ENCODE peak calls at places on chromosome 7, in eight cellular contexts. One of them, this sample, is unnamed.

GRCh38 chr7:64883113-64883905 is 19.8 kb upstream of the ZNF273 start:
- DNase-seq in prostate gland: no peak
- DNase-seq in K562: no peak
- DNase-seq in spleen: no peak
- DNase-seq in HL-60: no peak
- DNase-seq in breast epithelium: peak
- DNase-seq in GM23338: peak
- DNase-seq in transverse colon: no peak
- DNase-seq in this sample: no peak

GRCh38 chr7:98562336-98563182 is 54.5 kb upstream of the NPTX2 start:
- DNase-seq in spleen: no peak
- DNase-seq in GM23338: no peak
- DNase-seq in breast epithelium: no peak
- DNase-seq in transverse colon: no peak
- DNase-seq in prostate gland: no peak
- DNase-seq in K562: no peak
- DNase-seq in HL-60: no peak
- DNase-seq in this sample: no peak

GRCh38 chr7:32058017-32058416 is 12.2 kb downstream of the PDE1C start:
- DNase-seq in spleen: no peak
- DNase-seq in transverse colon: no peak
- DNase-seq in breast epithelium: no peak
- DNase-seq in K562: no peak
- DNase-seq in HL-60: no peak
- DNase-seq in prostate gland: no peak
- DNase-seq in GM23338: no peak
- DNase-seq in this sample: no peak

GRCh38 chr7:112550468-112551060 is 69.8 kb downstream of the LSMEM1 start:
- DNase-seq in GM23338: peak
- DNase-seq in spleen: no peak
- DNase-seq in K562: peak
- DNase-seq in HL-60: peak
- DNase-seq in transverse colon: no peak
- DNase-seq in prostate gland: peak
- DNase-seq in breast epithelium: no peak
- DNase-seq in this sample: no peak

GRCh38 chr7:101848168-101848951 is 30.9 kb downstream of the CUX1 start:
- DNase-seq in HL-60: no peak
- DNase-seq in GM23338: no peak
- DNase-seq in breast epithelium: no peak
- DNase-seq in spleen: no peak
- DNase-seq in transverse colon: no peak
- DNase-seq in prostate gland: no peak
- DNase-seq in K562: no peak
- DNase-seq in this sample: no peak

GRCh38 chr7:73830872-73831655 is at the start of gene CLDN4:
- DNase-seq in breast epithelium: peak
- DNase-seq in K562: no peak
- DNase-seq in prostate gland: peak
- DNase-seq in spleen: no peak
- DNase-seq in GM23338: peak
- DNase-seq in transverse colon: peak
- DNase-seq in HL-60: no peak
- DNase-seq in this sample: peak

GRCh38 chr7:94294471-94295131 is 100.1 kb upstream of the COL1A2 start:
- DNase-seq in transverse colon: no peak
- DNase-seq in spleen: no peak
- DNase-seq in HL-60: no peak
- DNase-seq in breast epithelium: no peak
- DNase-seq in GM23338: no peak
- DNase-seq in prostate gland: no peak
- DNase-seq in K562: no peak
- DNase-seq in this sample: no peak

GRCh38 chr7:22083711-22084289 is 138.1 kb upstream of the CDCA7L start:
- DNase-seq in K562: no peak
- DNase-seq in prostate gland: no peak
- DNase-seq in HL-60: no peak
- DNase-seq in GM23338: peak
- DNase-seq in transverse colon: no peak
- DNase-seq in spleen: no peak
- DNase-seq in breast epithelium: no peak
- DNase-seq in this sample: no peak

GRCh38 chr7:157686285-157686894 is 349.6 kb downstream of the DNAJB6 start:
- DNase-seq in GM23338: no peak
- DNase-seq in prostate gland: no peak
- DNase-seq in spleen: no peak
- DNase-seq in HL-60: no peak
- DNase-seq in K562: no peak
- DNase-seq in transverse colon: no peak
- DNase-seq in breast epithelium: no peak
- DNase-seq in this sample: no peak

GRCh38 chr7:116093516-116094301 is 63.1 kb upstream of the TFEC start:
- DNase-seq in transverse colon: no peak
- DNase-seq in HL-60: no peak
- DNase-seq in breast epithelium: no peak
- DNase-seq in GM23338: no peak
- DNase-seq in K562: no peak
- DNase-seq in spleen: no peak
- DNase-seq in prostate gland: no peak
- DNase-seq in this sample: no peak

GRCh38 chr7:82166666-82167065 is 276.9 kb downstream of the CACNA2D1 start:
- DNase-seq in transverse colon: no peak
- DNase-seq in K562: no peak
- DNase-seq in HL-60: no peak
- DNase-seq in spleen: no peak
- DNase-seq in breast epithelium: no peak
- DNase-seq in prostate gland: no peak
- DNase-seq in GM23338: no peak
- DNase-seq in this sample: no peak

GRCh38 chr7:151451626-151452025 is 11.7 kb upstream of the CRYGN start:
- DNase-seq in HL-60: no peak
- DNase-seq in transverse colon: peak
- DNase-seq in breast epithelium: no peak
- DNase-seq in GM23338: no peak
- DNase-seq in prostate gland: no peak
- DNase-seq in spleen: peak
- DNase-seq in K562: no peak
- DNase-seq in this sample: peak

GRCh38 chr7:115260381-115260780 is 338.5 kb downstream of the MDFIC start:
- DNase-seq in prostate gland: no peak
- DNase-seq in HL-60: no peak
- DNase-seq in breast epithelium: no peak
- DNase-seq in spleen: no peak
- DNase-seq in GM23338: no peak
- DNase-seq in transverse colon: no peak
- DNase-seq in K562: no peak
- DNase-seq in this sample: no peak

GRCh38 chr7:117901089-117901797 is 28.0 kb upstream of the CTTNBP2 start:
- DNase-seq in HL-60: no peak
- DNase-seq in K562: no peak
- DNase-seq in spleen: no peak
- DNase-seq in breast epithelium: no peak
- DNase-seq in GM23338: peak
- DNase-seq in prostate gland: no peak
- DNase-seq in transverse colon: peak
- DNase-seq in this sample: no peak

GRCh38 chr7:128135275-128136214 is 104.3 kb upstream of the LRRC4 start:
- DNase-seq in breast epithelium: no peak
- DNase-seq in prostate gland: peak
- DNase-seq in transverse colon: peak
- DNase-seq in GM23338: peak
- DNase-seq in spleen: peak
- DNase-seq in K562: peak
- DNase-seq in HL-60: no peak
- DNase-seq in this sample: no peak

GRCh38 chr7:129778770-129779601 is 167.5 kb downstream of the NRF1 start:
- DNase-seq in K562: no peak
- DNase-seq in GM23338: no peak
- DNase-seq in spleen: no peak
- DNase-seq in HL-60: no peak
- DNase-seq in prostate gland: no peak
- DNase-seq in transverse colon: no peak
- DNase-seq in breast epithelium: no peak
- DNase-seq in this sample: no peak

GRCh38 chr7:69920802-69921201 is 322.5 kb downstream of the AUTS2 start:
- DNase-seq in GM23338: no peak
- DNase-seq in HL-60: no peak
- DNase-seq in K562: no peak
- DNase-seq in breast epithelium: no peak
- DNase-seq in spleen: no peak
- DNase-seq in prostate gland: no peak
- DNase-seq in transverse colon: no peak
- DNase-seq in this sample: no peak

GRCh38 chr7:151125459-151125834 is 39.2 kb downstream of the AGAP3 start:
- DNase-seq in K562: no peak
- DNase-seq in transverse colon: peak
- DNase-seq in HL-60: no peak
- DNase-seq in spleen: no peak
- DNase-seq in breast epithelium: no peak
- DNase-seq in GM23338: peak
- DNase-seq in prostate gland: peak
- DNase-seq in this sample: no peak

GRCh38 chr7:16071246-16071857 is 350.0 kb downstream of the CRPPA start:
- DNase-seq in HL-60: peak
- DNase-seq in transverse colon: peak
- DNase-seq in K562: peak
- DNase-seq in GM23338: peak
- DNase-seq in breast epithelium: no peak
- DNase-seq in prostate gland: no peak
- DNase-seq in spleen: no peak
- DNase-seq in this sample: no peak

GRCh38 chr7:7108931-7109330 is 73.4 kb upstream of the C1GALT1 start:
- DNase-seq in K562: no peak
- DNase-seq in GM23338: no peak
- DNase-seq in transverse colon: no peak
- DNase-seq in HL-60: no peak
- DNase-seq in spleen: no peak
- DNase-seq in breast epithelium: no peak
- DNase-seq in prostate gland: no peak
- DNase-seq in this sample: no peak

GRCh38 chr7:155889636-155890508 is 77.6 kb upstream of the SHH start:
- DNase-seq in prostate gland: no peak
- DNase-seq in spleen: peak
- DNase-seq in GM23338: no peak
- DNase-seq in transverse colon: peak
- DNase-seq in breast epithelium: no peak
- DNase-seq in HL-60: no peak
- DNase-seq in K562: no peak
- DNase-seq in this sample: peak
- TF ChIP-seq POLR2AphosphoS5 in prostate gland: no peak
- TF ChIP-seq POLR2AphosphoS5 in spleen: peak
- TF ChIP-seq POLR2AphosphoS5 in GM23338: no peak
- TF ChIP-seq POLR2AphosphoS5 in transverse colon: peak
- TF ChIP-seq POLR2AphosphoS5 in breast epithelium: no peak
- TF ChIP-seq POLR2AphosphoS5 in HL-60: no peak
- TF ChIP-seq POLR2AphosphoS5 in K562: no peak
- TF ChIP-seq POLR2AphosphoS5 in this sample: no peak

GRCh38 chr7:148882668-148883232 is 1.3 kb downstream of the EZH2 start:
- DNase-seq in prostate gland: no peak
- DNase-seq in spleen: no peak
- DNase-seq in HL-60: no peak
- DNase-seq in K562: no peak
- DNase-seq in GM23338: no peak
- DNase-seq in transverse colon: no peak
- DNase-seq in breast epithelium: no peak
- DNase-seq in this sample: no peak
- H3K27ac ChIP-seq in prostate gland: peak
- H3K27ac ChIP-seq in spleen: peak
- H3K27ac ChIP-seq in HL-60: peak
- H3K27ac ChIP-seq in K562: peak
- H3K27ac ChIP-seq in GM23338: no peak
- H3K27ac ChIP-seq in transverse colon: peak
- H3K27ac ChIP-seq in breast epithelium: peak
- H3K27ac ChIP-seq in this sample: peak

GRCh38 chr7:44290250-44290616 is 35.2 kb downstream of the CAMK2B start:
- DNase-seq in GM23338: no peak
- DNase-seq in HL-60: no peak
- DNase-seq in spleen: peak
- DNase-seq in prostate gland: no peak
- DNase-seq in transverse colon: peak
- DNase-seq in K562: no peak
- DNase-seq in breast epithelium: no peak
- DNase-seq in this sample: peak
- TF ChIP-seq POLR2AphosphoS5 in GM23338: no peak
- TF ChIP-seq POLR2AphosphoS5 in HL-60: no peak
- TF ChIP-seq POLR2AphosphoS5 in spleen: no peak
- TF ChIP-seq POLR2AphosphoS5 in prostate gland: no peak
- TF ChIP-seq POLR2AphosphoS5 in transverse colon: no peak
- TF ChIP-seq POLR2AphosphoS5 in K562: no peak
- TF ChIP-seq POLR2AphosphoS5 in breast epithelium: no peak
- TF ChIP-seq POLR2AphosphoS5 in this sample: no peak

GRCh38 chr7:26549281-26549943 is 257.8 kb downstream of the SNX10 start:
- DNase-seq in prostate gland: no peak
- DNase-seq in transverse colon: no peak
- DNase-seq in breast epithelium: no peak
- DNase-seq in spleen: peak
- DNase-seq in K562: no peak
- DNase-seq in GM23338: no peak
- DNase-seq in HL-60: no peak
- DNase-seq in this sample: no peak
- H3K27ac ChIP-seq in prostate gland: no peak
- H3K27ac ChIP-seq in transverse colon: no peak
- H3K27ac ChIP-seq in breast epithelium: no peak
- H3K27ac ChIP-seq in spleen: peak
- H3K27ac ChIP-seq in K562: no peak
- H3K27ac ChIP-seq in GM23338: no peak
- H3K27ac ChIP-seq in HL-60: no peak
- H3K27ac ChIP-seq in this sample: no peak

GRCh38 chr7:80942261-80943041 is 23.6 kb upstream of the SEMA3C start:
- DNase-seq in transverse colon: peak
- DNase-seq in breast epithelium: peak
- DNase-seq in prostate gland: peak
- DNase-seq in K562: no peak
- DNase-seq in HL-60: no peak
- DNase-seq in spleen: no peak
- DNase-seq in GM23338: peak
- DNase-seq in this sample: no peak
- TF ChIP-seq POLR2AphosphoS5 in transverse colon: peak
- TF ChIP-seq POLR2AphosphoS5 in breast epithelium: no peak
- TF ChIP-seq POLR2AphosphoS5 in prostate gland: peak
- TF ChIP-seq POLR2AphosphoS5 in K562: no peak
- TF ChIP-seq POLR2AphosphoS5 in HL-60: no peak
- TF ChIP-seq POLR2AphosphoS5 in spleen: no peak
- TF ChIP-seq POLR2AphosphoS5 in GM23338: no peak
- TF ChIP-seq POLR2AphosphoS5 in this sample: no peak

GRCh38 chr7:91239171-91239604 is 25.0 kb upstream of the FZD1 start:
- DNase-seq in K562: no peak
- DNase-seq in GM23338: no peak
- DNase-seq in transverse colon: no peak
- DNase-seq in breast epithelium: no peak
- DNase-seq in prostate gland: no peak
- DNase-seq in HL-60: peak
- DNase-seq in spleen: no peak
- DNase-seq in this sample: no peak
- H3K27ac ChIP-seq in K562: no peak
- H3K27ac ChIP-seq in GM23338: no peak
- H3K27ac ChIP-seq in transverse colon: no peak
- H3K27ac ChIP-seq in breast epithelium: peak
- H3K27ac ChIP-seq in prostate gland: no peak
- H3K27ac ChIP-seq in HL-60: no peak
- H3K27ac ChIP-seq in spleen: no peak
- H3K27ac ChIP-seq in this sample: no peak

This sample was measured in suprapubic skin.